ENCODE peak calls at places on chromosome 16, in ten cellular contexts. W is right lobe of liver; F is dorsolateral prefrontal cortex; M is lung; V is effector memory CD4-positive, alpha-beta T cell; L is OCI-LY7; B is CD4-positive, CD25-positive, alpha-beta regulatory T cell; C is thoracic aorta; O is GM23248; N is GM23338. S is an unnamed sample.

GRCh38 chr16:22763655-22764054 is 50.3 kb upstream of the HS3ST2 start:
- DNase-seq in W (no peak), F (no peak), M (no peak), V (no peak), L (no peak), B (no peak), C (no peak), O (no peak), N (no peak), S (peak)

GRCh38 chr16:87635541-87636049 is 33.3 kb downstream of the JPH3 start:
- DNase-seq in W (peak), F (peak), M (peak), V (peak), L (peak), B (peak), C (no peak), O (peak), N (peak), S (peak)

GRCh38 chr16:61323456-61323855 is 712.8 kb downstream of the CDH8 start:
- DNase-seq in W (no peak), F (no peak), M (no peak), V (no peak), L (no peak), B (no peak), C (no peak), O (no peak), N (no peak), S (no peak)

GRCh38 chr16:86499889-86500707 is 10.2 kb upstream of the FOXF1 start:
- DNase-seq in W (no peak), F (no peak), M (no peak), V (no peak), L (no peak), B (no peak), C (no peak), O (no peak), N (peak), S (no peak)

GRCh38 chr16:80896778-80897177 is 92.4 kb upstream of the CDYL2 start:
- DNase-seq in W (no peak), F (no peak), M (no peak), V (no peak), L (no peak), B (no peak), C (no peak), O (no peak), N (no peak), S (no peak)

GRCh38 chr16:57912529-57913260 is 58.2 kb downstream of the CNGB1 start:
- DNase-seq in W (no peak), F (no peak), M (no peak), V (no peak), L (no peak), B (no peak), C (no peak), O (no peak), N (no peak), S (no peak)

GRCh38 chr16:81376880-81377279 is 62.1 kb downstream of the GAN start:
- DNase-seq in W (no peak), F (no peak), M (no peak), V (no peak), L (no peak), B (no peak), C (no peak), O (no peak), N (no peak), S (no peak)

GRCh38 chr16:28606291-28607115 is 3.3 kb downstream of the SULT1A1 start:
- DNase-seq in W (no peak), F (no peak), M (no peak), V (no peak), L (no peak), B (no peak), C (no peak), O (no peak), N (no peak), S (no peak)

GRCh38 chr16:5071341-5071680 is 332 bp upstream of the ALG1 start:
- DNase-seq in W (no peak), F (no peak), M (no peak), V (no peak), L (no peak), B (no peak), C (no peak), O (no peak), N (no peak), S (no peak)

GRCh38 chr16:11060856-11061255 is 116.5 kb downstream of the CLEC16A start:
- DNase-seq in W (no peak), F (no peak), M (no peak), V (no peak), L (no peak), B (no peak), C (no peak), O (no peak), N (no peak), S (no peak)

GRCh38 chr16:56519459-56520250 is at the start of gene BBS2:
- DNase-seq in W (peak), F (peak), M (peak), V (peak), L (peak), B (peak), C (peak), O (peak), N (peak), S (peak)

GRCh38 chr16:56515665-56516064 is 4.2 kb downstream of the BBS2 start:
- DNase-seq in W (no peak), F (no peak), M (no peak), V (no peak), L (no peak), B (no peak), C (no peak), O (no peak), N (no peak), S (no peak)

GRCh38 chr16:56517206-56517605 is 2.6 kb downstream of the BBS2 start:
- DNase-seq in W (no peak), F (no peak), M (no peak), V (no peak), L (no peak), B (no peak), C (no peak), O (no peak), N (no peak), S (no peak)

GRCh38 chr16:56520251-56520577 is 390 bp upstream of the BBS2 start:
- DNase-seq in W (no peak), F (no peak), M (no peak), V (no peak), L (no peak), B (no peak), C (no peak), O (no peak), N (no peak), S (no peak)

GRCh38 chr16:56518435-56518834 is 1.4 kb downstream of the BBS2 start:
- DNase-seq in W (no peak), F (no peak), M (no peak), V (no peak), L (no peak), B (no peak), C (peak), O (no peak), N (no peak), S (no peak)
- H3K4me3 ChIP-seq in W (no peak), F (peak), M (no peak), V (no peak), L (no peak), B (peak), C (peak), O (no peak), N (no peak), S (peak)

GRCh38 chr16:75459691-75460090 is 4.8 kb downstream of the TMEM170A start:
- DNase-seq in W (no peak), F (no peak), M (no peak), V (no peak), L (no peak), B (no peak), C (no peak), O (no peak), N (no peak), S (no peak)
- H3K27ac ChIP-seq in W (no peak), F (no peak), M (no peak), V (no peak), L (no peak), B (no peak), C (no peak), O (no peak), N (no peak), S (no peak)

DNA sequence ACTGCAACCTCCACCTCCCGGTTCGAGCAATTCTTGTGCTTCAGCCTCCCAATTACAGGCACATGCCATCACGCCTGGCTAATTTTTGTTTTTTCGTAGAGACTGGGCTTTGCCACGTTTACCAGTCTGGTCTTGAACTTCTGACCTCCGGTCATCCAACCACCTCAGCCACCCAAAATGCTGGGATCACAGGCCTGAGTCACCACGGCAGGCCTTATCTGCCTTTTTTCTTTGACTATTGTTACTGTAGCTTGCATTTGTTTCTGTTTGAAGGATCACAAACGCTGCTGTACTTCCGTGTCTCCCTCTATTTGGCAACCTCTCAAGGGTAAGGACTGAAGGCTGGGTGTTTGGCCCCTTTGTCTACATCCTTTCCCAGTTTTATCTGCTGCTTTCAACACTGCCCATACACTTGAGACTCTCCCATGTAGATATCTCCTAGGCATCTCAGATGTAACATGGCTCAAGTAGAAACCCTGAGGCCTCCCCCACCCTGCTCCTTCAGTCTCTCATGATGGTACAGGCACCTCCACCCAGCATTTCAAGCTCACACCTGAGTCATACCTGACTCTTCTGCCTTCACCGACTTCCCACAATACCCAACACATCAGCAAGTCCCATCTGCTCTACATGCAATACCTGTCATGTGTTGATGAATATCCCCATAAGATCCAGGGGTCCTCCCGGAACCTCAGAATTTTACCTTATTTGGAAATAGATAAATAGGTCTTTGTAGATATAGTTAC is 219.0 kb downstream of the CPPED1 start:
- DNase-seq in W (no peak), F (no peak), M (no peak), V (no peak), L (no peak), B (no peak), C (no peak), O (no peak), N (no peak), S (no peak)
- H3K4me3 ChIP-seq in W (no peak), F (no peak), M (no peak), V (no peak), L (no peak), B (no peak), C (no peak), O (no peak), N (no peak), S (no peak)

GRCh38 chr16:3735541-3735940 is 18.2 kb upstream of the TRAP1 start:
- DNase-seq in W (no peak), F (no peak), M (no peak), V (no peak), L (no peak), B (no peak), C (no peak), O (no peak), N (no peak), S (peak)

GRCh38 chr16:3732171-3732570 is 14.8 kb upstream of the TRAP1 start:
- DNase-seq in W (no peak), F (no peak), M (no peak), V (no peak), L (no peak), B (no peak), C (no peak), O (no peak), N (no peak), S (peak)

GRCh38 chr16:3736116-3736515 is 18.8 kb upstream of the TRAP1 start:
- DNase-seq in W (no peak), F (no peak), M (no peak), V (no peak), L (no peak), B (no peak), C (no peak), O (no peak), N (no peak), S (peak)

GRCh38 chr16:3734758-3735221 is 17.5 kb upstream of the TRAP1 start:
- DNase-seq in W (no peak), F (no peak), M (no peak), V (no peak), L (no peak), B (no peak), C (no peak), O (no peak), N (no peak), S (no peak)

GRCh38 chr16:3734084-3734757 is 16.9 kb upstream of the TRAP1 start:
- DNase-seq in W (no peak), F (no peak), M (no peak), V (no peak), L (no peak), B (no peak), C (no peak), O (no peak), N (no peak), S (peak)
- H3K27ac ChIP-seq in W (no peak), F (no peak), M (no peak), V (no peak), L (no peak), B (no peak), C (no peak), O (no peak), N (no peak), S (no peak)

DNA sequence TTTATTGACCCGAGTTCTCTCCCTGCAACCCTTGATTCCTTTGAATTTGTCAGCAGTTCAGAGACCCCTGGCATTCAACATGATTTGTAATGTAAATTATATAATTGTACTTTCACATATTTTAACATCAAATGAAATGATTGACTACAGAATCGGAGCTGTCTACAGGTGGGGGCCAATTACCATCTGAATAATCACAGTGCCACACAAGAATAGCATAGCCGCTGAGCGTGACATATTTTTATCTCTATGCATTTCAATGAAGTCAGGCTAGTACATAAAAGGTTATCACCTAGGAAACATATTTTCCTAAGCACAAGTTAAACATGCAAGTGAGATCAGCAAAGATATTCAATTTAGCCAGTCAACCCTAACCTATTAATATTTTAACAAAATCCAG is 66.8 kb downstream of the IRX6 start:
- DNase-seq in W (no peak), F (no peak), M (no peak), V (no peak), L (no peak), B (no peak), C (no peak), O (no peak), N (no peak), S (no peak)
- H3K4me3 ChIP-seq in W (no peak), F (no peak), M (no peak), V (no peak), L (no peak), B (no peak), C (no peak), O (no peak), N (no peak), S (no peak)

GRCh38 chr16:30413116-30413806 is 5.9 kb downstream of the ZNF771 start:
- DNase-seq in W (no peak), F (no peak), M (no peak), V (no peak), L (no peak), B (no peak), C (no peak), O (no peak), N (no peak), S (no peak)
- H3K27ac ChIP-seq in W (no peak), F (no peak), M (peak), V (no peak), L (no peak), B (no peak), C (no peak), O (no peak), N (no peak), S (peak)

DNA sequence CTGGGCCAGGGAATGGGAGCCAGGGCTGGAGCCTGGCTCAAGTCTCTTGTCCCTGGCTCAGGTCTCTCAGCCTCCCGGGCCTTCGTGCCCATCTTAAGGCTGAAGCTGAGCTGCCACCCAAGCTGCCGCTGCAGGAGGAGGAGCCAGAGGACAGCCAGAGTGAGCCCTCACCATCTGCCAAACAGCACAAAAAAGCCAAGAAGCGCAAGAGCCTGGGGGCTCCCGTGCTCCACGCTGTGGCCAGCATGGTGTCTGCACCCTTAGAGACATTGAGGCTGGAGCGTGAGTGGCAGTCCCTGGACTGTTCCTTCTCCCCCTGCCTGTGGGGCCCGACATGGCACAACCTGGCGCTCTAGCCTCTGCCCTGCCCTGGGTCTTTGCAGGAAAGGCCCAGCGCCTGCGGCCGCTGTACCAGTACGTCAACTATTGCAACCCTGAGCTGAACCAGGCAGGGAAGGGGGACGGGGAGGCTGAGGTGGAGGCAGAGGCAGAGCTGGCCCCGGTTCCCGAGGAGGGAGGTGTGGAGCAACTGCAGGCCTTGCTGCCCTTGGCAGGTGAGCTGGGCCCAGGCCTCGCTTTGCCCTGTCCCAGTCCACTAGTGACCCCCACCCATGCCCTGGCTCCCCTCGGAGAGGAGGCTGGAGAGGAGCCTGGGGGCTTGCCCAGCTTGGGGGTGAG is 1.3 kb downstream of the C16orf86 start:
- DNase-seq in W (peak), F (peak), M (peak), V (peak), L (peak), B (peak), C (peak), O (peak), N (peak), S (peak)
- H3K4me3 ChIP-seq in W (no peak), F (peak), M (no peak), V (peak), L (peak), B (no peak), C (peak), O (peak), N (peak), S (no peak)

GRCh38 chr16:8889893-8890548 is 7.9 kb downstream of the LITAFD start:
- DNase-seq in W (no peak), F (peak), M (no peak), V (no peak), L (no peak), B (no peak), C (no peak), O (no peak), N (no peak), S (peak)
- H3K27ac ChIP-seq in W (no peak), F (no peak), M (no peak), V (no peak), L (no peak), B (no peak), C (no peak), O (no peak), N (no peak), S (no peak)

GRCh38 chr16:3948378-3948995 is 68.0 kb upstream of the CREBBP start:
- DNase-seq in W (no peak), F (no peak), M (no peak), V (no peak), L (no peak), B (no peak), C (no peak), O (no peak), N (no peak), S (no peak)

GRCh38 chr16:3946604-3947180 is 66.2 kb upstream of the CREBBP start:
- DNase-seq in W (no peak), F (no peak), M (no peak), V (no peak), L (no peak), B (no peak), C (no peak), O (no peak), N (no peak), S (peak)

GRCh38 chr16:3949946-3950342 is 69.4 kb upstream of the CREBBP start:
- DNase-seq in W (no peak), F (no peak), M (no peak), V (no peak), L (no peak), B (no peak), C (no peak), O (no peak), N (no peak), S (peak)

GRCh38 chr16:3950343-3951193 is 70.1 kb upstream of the CREBBP start:
- DNase-seq in W (no peak), F (no peak), M (peak), V (no peak), L (no peak), B (no peak), C (peak), O (peak), N (no peak), S (peak)

DNA sequence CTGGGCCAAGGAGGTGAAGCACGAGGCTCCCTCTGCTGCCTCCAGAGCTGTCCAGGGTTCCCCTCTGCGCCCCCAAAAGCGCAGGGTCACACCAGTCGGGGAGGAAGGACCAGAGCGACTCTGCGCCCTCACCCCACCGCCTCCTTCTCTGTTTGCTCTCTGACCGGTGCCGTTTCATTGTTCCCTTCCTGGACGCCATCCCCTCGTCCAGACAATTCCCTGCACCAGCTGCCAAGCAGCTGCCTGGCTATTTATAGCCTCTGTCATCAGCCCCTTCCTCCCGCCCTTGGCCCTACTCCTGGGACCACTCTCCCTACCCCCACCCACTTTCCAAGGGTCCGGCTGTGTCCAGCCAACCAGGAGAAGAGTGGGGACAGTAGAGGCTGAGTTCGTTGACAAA is 68.8 kb upstream of the CREBBP start:
- DNase-seq in W (no peak), F (no peak), M (no peak), V (no peak), L (no peak), B (no peak), C (no peak), O (no peak), N (no peak), S (peak)
- H3K4me3 ChIP-seq in W (no peak), F (no peak), M (no peak), V (no peak), L (no peak), B (no peak), C (peak), O (no peak), N (no peak), S (peak)